ENCODE peak calls at places on chromosome 1, in six cellular contexts. J is neural crest cell, X is HFFc6, M is GM10248, S is tibial artery, B is keratinocyte. O is an unnamed sample.

GRCh38 chr1:206699626-206700025 is 14.9 kb downstream of the MAPKAPK2 start:
- DNase-seq in J (no peak), X (no peak), M (no peak), S (peak), B (no peak), O (no peak)

GRCh38 chr1:230291731-230292620 is 134.2 kb downstream of the PGBD5 start:
- DNase-seq in J (no peak), X (no peak), M (no peak), S (peak), B (no peak), O (no peak)

GRCh38 chr1:245614986-245615385 is 460.2 kb downstream of the KIF26B start:
- DNase-seq in J (no peak), X (peak), M (no peak), S (no peak), B (no peak), O (no peak)

GRCh38 chr1:24093762-24094161 is 18.2 kb downstream of the MYOM3 start:
- DNase-seq in J (no peak), X (no peak), M (no peak), S (no peak), B (no peak), O (no peak)

GRCh38 chr1:22128392-22128791 is 14.5 kb downstream of the WNT4 start:
- DNase-seq in J (no peak), X (no peak), M (no peak), S (no peak), B (no peak), O (no peak)

GRCh38 chr1:214558002-214558770 is 6.8 kb upstream of the PTPN14 start:
- DNase-seq in J (no peak), X (peak), M (no peak), S (no peak), B (no peak), O (peak)

GRCh38 chr1:9166289-9167235 is 37.7 kb upstream of the GPR157 start:
- DNase-seq in J (no peak), X (no peak), M (no peak), S (no peak), B (no peak), O (no peak)

GRCh38 chr1:166184897-166185296 is 18.1 kb upstream of the FAM78B start:
- DNase-seq in J (no peak), X (no peak), M (no peak), S (no peak), B (peak), O (no peak)

GRCh38 chr1:25971044-25971881 is 26.6 kb downstream of the PAFAH2 start:
- DNase-seq in J (no peak), X (no peak), M (peak), S (no peak), B (no peak), O (no peak)

GRCh38 chr1:75275107-75275506 is 140.9 kb downstream of the LHX8 start:
- DNase-seq in J (no peak), X (no peak), M (no peak), S (no peak), B (no peak), O (no peak)

GRCh38 chr1:183024352-183025337 is 1.4 kb downstream of the LAMC1 start:
- DNase-seq in J (no peak), X (no peak), M (no peak), S (no peak), B (no peak), O (no peak)

GRCh38 chr1:41473738-41474362 is 10.6 kb downstream of the EDN2 start:
- DNase-seq in J (no peak), X (no peak), M (no peak), S (no peak), B (no peak), O (no peak)

GRCh38 chr1:39127513-39127912 is 77.0 kb upstream of the MACF1 start:
- DNase-seq in J (no peak), X (no peak), M (no peak), S (peak), B (no peak), O (no peak)

GRCh38 chr1:24909388-24909898 is 20.6 kb downstream of the RUNX3 start:
- DNase-seq in J (peak), X (peak), M (no peak), S (peak), B (no peak), O (peak)

GRCh38 chr1:156560585-156561163 is 11.7 kb downstream of the IQGAP3 start:
- DNase-seq in J (no peak), X (no peak), M (no peak), S (no peak), B (no peak), O (no peak)

GRCh38 chr1:82483146-82483545 is 682.4 kb downstream of the ADGRL2 start:
- DNase-seq in J (no peak), X (no peak), M (no peak), S (no peak), B (no peak), O (no peak)

GRCh38 chr1:167757433-167758309 is 35.9 kb downstream of the MPZL1 start:
- DNase-seq in J (no peak), X (no peak), M (no peak), S (no peak), B (no peak), O (no peak)

GRCh38 chr1:151513626-151514101 is 2.5 kb downstream of the CGN start:
- DNase-seq in J (no peak), X (no peak), M (no peak), S (no peak), B (peak), O (no peak)

GRCh38 chr1:77400781-77401180 is 119.0 kb downstream of the AK5 start:
- DNase-seq in J (no peak), X (no peak), M (no peak), S (no peak), B (no peak), O (no peak)

GRCh38 chr1:67431869-67432578 is 1.8 kb upstream of the SERBP1 start:
- DNase-seq in J (no peak), X (no peak), M (no peak), S (no peak), B (no peak), O (no peak)

GRCh38 chr1:221983444-221983843 is 241.6 kb upstream of the DUSP10 start:
- DNase-seq in J (no peak), X (no peak), M (no peak), S (no peak), B (no peak), O (no peak)

GRCh38 chr1:221979461-221980032 is 237.7 kb upstream of the DUSP10 start:
- DNase-seq in J (no peak), X (no peak), M (no peak), S (no peak), B (no peak), O (no peak)
- TF ChIP-seq CTCF in J (peak), X (peak), M (peak), S (no peak), B (peak), O (peak)

DNA sequence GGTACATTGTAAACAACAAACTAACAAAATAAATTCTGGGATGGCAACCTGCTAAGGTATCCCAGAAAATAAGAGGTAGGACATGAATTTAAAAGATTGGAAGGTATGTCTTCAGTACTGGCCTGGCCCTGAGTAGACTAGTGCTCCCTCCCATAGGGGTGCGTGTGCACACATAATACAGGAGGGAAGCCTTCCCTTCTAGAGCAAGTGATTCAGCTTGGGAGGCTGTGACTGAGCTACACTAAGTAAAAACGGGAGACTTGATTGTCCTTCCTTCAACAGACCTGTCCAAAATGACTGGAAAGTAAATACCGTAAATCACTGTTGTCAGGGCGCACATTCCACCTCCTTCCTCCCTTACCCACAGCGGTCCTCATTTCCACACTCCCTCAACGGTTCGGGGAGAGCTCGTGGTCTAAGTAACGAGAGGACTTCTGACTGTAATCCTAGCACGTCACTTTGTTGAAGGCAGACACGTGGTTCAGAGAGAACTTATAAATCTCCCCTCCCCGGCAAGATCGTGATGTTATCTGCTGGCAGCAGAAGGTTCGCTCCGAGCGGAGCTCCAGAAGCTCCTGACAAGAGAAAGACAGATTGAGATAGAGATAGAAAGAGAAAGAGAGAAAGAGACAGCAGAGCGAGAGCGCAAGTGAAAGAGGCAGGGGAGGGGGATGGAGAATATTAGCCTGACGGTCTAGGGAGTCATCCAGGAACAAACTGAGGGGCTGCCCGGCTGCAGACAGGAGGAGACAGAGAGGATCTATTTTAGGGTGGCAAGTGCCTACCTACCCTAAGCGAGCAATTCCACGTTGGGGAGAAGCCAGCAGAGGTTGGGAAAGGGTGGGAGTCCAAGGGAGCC is at the start of gene TGFB2:
- DNase-seq in J (peak), X (peak), M (peak), S (peak), B (no peak), O (no peak)
- TF ChIP-seq CTCF in J (no peak), X (peak), M (no peak), S (no peak), B (no peak), O (peak)

DNA sequence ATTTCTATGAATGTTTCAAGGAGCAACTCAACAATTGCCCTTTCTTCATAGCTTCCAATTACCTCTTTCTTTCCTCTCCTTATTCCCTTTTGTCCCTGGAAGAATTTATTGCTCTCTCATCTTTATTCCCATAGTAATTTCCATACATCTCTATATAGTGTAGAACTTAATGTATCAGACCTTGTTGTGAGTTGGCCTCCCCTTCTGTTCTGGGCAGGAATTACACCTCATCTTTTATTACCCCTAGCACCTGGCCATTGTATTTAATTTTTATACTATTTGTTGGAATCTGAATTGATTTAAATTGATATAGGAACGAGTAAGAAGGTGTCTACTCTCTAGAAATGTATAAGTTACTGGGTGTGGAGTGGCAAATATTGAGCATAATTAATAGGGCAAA is 114.5 kb downstream of the CACHD1 start:
- DNase-seq in J (no peak), X (no peak), M (no peak), S (no peak), B (no peak), O (no peak)
- TF ChIP-seq CTCF in J (peak), X (peak), M (no peak), S (no peak), B (peak), O (peak)

GRCh38 chr1:87673748-87674147 is 345.1 kb downstream of the LMO4 start:
- DNase-seq in J (no peak), X (no peak), M (no peak), S (no peak), B (no peak), O (no peak)
- TF ChIP-seq CTCF in J (no peak), X (peak), M (peak), S (no peak), B (no peak), O (no peak)

GRCh38 chr1:203649551-203650011 is 22.9 kb downstream of the ATP2B4 start:
- DNase-seq in J (no peak), X (no peak), M (no peak), S (no peak), B (no peak), O (no peak)
- TF ChIP-seq CTCF in J (no peak), X (no peak), M (no peak), S (no peak), B (no peak), O (no peak)

GRCh38 chr1:177648138-177648537 is 321.7 kb downstream of the SEC16B start:
- DNase-seq in J (no peak), X (no peak), M (no peak), S (no peak), B (no peak), O (no peak)
- TF ChIP-seq CTCF in J (no peak), X (no peak), M (no peak), S (no peak), B (no peak), O (no peak)

GRCh38 chr1:59666106-59666505 is 148.6 kb upstream of the HOOK1 start:
- DNase-seq in J (no peak), X (no peak), M (no peak), S (no peak), B (no peak), O (no peak)
- TF ChIP-seq CTCF in J (no peak), X (peak), M (no peak), S (no peak), B (no peak), O (peak)

GRCh38 chr1:226519741-226520598 is 28.6 kb upstream of the STUM start:
- DNase-seq in J (no peak), X (no peak), M (no peak), S (no peak), B (no peak), O (no peak)
- TF ChIP-seq CTCF in J (no peak), X (no peak), M (no peak), S (no peak), B (peak), O (no peak)

DNA sequence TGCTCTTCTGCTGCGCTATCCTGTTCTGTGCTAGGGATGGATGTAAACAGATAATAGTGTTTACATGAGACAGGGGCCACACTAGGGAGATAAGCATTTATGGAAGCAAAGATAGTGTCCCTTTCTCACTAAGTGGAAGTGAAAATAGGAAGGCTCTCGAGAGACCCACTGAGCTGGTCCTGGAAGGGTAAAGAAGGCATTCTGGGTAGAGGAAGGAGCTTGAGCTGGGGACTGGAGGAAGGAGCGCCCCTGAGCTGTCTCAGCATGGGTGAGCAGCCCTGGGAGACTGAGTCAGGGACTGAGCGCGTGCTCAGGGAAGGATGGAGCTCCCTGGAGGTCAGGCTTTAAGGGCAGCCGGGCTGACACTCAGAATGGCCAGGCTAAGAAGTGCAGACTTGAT is 93.3 kb downstream of the IGSF21 start:
- DNase-seq in J (no peak), X (no peak), M (no peak), S (no peak), B (no peak), O (no peak)
- TF ChIP-seq CTCF in J (no peak), X (no peak), M (no peak), S (no peak), B (no peak), O (no peak)

DNA sequence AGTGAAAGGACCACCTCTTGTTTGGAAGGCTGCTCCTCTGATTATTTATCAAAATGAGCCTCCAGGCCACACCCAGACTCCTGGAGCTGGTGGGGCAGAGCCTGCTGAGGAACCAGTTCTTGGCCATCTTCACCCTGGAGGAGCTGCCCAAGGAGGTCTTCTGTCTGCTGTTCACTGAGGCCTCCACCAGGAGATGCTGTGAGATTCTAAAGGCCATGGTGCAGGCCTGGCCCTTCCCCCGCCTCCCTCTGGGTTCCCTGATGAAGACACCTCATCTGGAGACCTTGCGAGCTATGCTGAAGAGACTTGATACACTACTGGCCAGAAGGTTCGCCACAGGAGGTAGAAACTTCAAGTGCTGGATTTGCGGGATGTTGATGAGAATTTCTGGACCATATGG is 61.7 kb upstream of the GJA8 start:
- DNase-seq in J (no peak), X (no peak), M (peak), S (no peak), B (no peak), O (no peak)
- TF ChIP-seq CTCF in J (no peak), X (peak), M (no peak), S (no peak), B (no peak), O (peak)

O was measured in AG04450.